ENCODE peak calls at places on chromosome 4, in six cellular contexts. A, C, O, Y, P and X are unnamed samples.

GRCh38 chr4:134935320-134935719 is 733.7 kb upstream of the PABPC4L start:
- DNase-seq in A (no peak), C (no peak), O (peak), Y (no peak), P (peak), X (peak)

GRCh38 chr4:81429607-81430006 is 42.1 kb downstream of the RASGEF1B start:
- DNase-seq in A (no peak), C (no peak), O (no peak), Y (no peak), P (no peak), X (no peak)

GRCh38 chr4:38489924-38490639 is 173.9 kb upstream of the KLF3 start:
- DNase-seq in A (peak), C (no peak), O (no peak), Y (peak), P (peak), X (peak)

GRCh38 chr4:79650794-79651431 is 242.9 kb upstream of the GK2 start:
- DNase-seq in A (peak), C (no peak), O (no peak), Y (no peak), P (peak), X (peak)

GRCh38 chr4:17758459-17758858 is 23.0 kb downstream of the FAM184B start:
- DNase-seq in A (no peak), C (no peak), O (no peak), Y (no peak), P (no peak), X (no peak)

GRCh38 chr4:1003271-1004070 is 8.0 kb upstream of the FGFRL1 start:
- DNase-seq in A (no peak), C (no peak), O (no peak), Y (no peak), P (no peak), X (no peak)

GRCh38 chr4:48681856-48682255 is 98.2 kb downstream of the FRYL start:
- DNase-seq in A (peak), C (no peak), O (no peak), Y (no peak), P (peak), X (peak)

GRCh38 chr4:7327341-7327885 is 107.3 kb downstream of the PSAPL1 start:
- DNase-seq in A (no peak), C (no peak), O (no peak), Y (no peak), P (no peak), X (no peak)

GRCh38 chr4:73066928-73067327 is 2.6 kb downstream of the COX18 start:
- DNase-seq in A (no peak), C (no peak), O (no peak), Y (no peak), P (no peak), X (no peak)
- H3K9ac ChIP-seq in A (no peak), C (no peak), O (no peak), Y (no peak), P (no peak), X (no peak)

DNA sequence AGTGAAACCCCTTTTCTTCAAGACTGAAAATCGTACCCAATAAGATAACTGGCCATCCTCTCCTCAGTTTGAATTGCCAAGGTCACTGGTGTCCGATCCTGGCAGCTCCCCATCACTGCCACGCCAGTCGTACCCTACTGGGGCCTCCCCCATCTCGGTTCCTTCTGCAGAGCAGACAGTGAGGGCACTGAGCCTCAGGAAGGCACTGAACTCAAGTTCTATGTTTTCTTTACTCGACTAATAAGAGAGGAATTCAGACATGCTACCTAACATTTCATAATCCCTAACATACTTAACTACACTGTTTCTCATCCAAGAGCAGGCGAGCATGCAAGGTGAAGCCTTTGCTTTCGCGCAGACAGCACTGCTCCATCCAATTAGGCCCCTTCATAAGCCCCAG is 23.4 kb downstream of the ZFYVE28 start:
- DNase-seq in A (peak), C (no peak), O (no peak), Y (no peak), P (no peak), X (no peak)
- H3K4me2 ChIP-seq in A (no peak), C (no peak), O (no peak), Y (no peak), P (no peak), X (peak)

GRCh38 chr4:88202443-88202842 is 44.0 kb upstream of the ABCG2 start:
- DNase-seq in A (no peak), C (no peak), O (no peak), Y (peak), P (no peak), X (no peak)
- H2AK5ac ChIP-seq in A (no peak), C (no peak), O (no peak), Y (no peak), P (no peak), X (no peak)

GRCh38 chr4:185638093-185638492 is 102.8 kb upstream of the PDLIM3 start:
- DNase-seq in A (no peak), C (no peak), O (no peak), Y (no peak), P (no peak), X (no peak)
- H3K9ac ChIP-seq in A (no peak), C (no peak), O (no peak), Y (no peak), P (no peak), X (no peak)

DNA sequence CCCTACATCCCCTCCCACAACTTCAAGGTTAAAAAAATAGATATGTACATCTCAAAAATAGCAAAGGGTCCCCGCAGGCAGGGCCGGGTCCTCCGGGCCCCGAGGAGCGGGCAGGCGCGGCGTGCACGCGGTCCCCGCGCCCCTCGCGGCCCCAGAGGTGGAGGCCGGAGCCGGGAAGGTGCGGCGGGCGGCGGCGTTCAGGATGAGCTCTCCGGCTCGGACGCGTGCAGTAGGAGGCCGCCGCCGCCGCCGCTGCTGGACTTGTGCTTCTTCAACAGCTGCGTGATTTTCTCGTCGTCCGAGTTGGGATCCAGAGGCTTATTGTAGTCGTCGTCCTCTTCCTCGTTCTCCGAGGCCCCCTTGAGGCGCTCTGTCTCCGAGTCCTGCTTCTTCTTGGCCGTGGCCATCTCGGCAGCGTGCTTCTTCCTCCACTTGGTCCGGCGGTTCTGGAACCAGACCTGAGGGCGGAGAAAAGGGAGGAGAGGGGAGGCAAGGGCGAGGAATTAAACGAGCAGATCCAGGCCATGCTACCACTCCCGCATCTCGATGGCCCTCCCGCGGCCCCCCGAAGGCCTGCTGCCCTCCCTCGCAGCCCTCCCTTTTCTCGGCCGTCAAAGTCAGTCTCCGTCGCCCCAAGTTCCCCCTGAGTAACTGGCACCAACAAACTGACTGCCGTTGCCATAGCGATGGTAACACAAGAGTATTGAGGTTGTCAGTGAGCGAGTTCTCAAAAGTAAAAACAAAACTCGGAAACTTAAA is 5.8 kb downstream of the NKX6-1 start:
- DNase-seq in A (peak), C (no peak), O (no peak), Y (peak), P (peak), X (peak)
- H3K4me2 ChIP-seq in A (peak), C (peak), O (peak), Y (peak), P (peak), X (peak)

GRCh38 chr4:3291411-3291968 is 1.3 kb upstream of the RGS12 start:
- DNase-seq in A (no peak), C (no peak), O (no peak), Y (peak), P (peak), X (no peak)

GRCh38 chr4:3294401-3295241 is 1.8 kb downstream of the RGS12 start:
- DNase-seq in A (no peak), C (no peak), O (no peak), Y (peak), P (no peak), X (peak)

GRCh38 chr4:3291969-3292570 is 751 bp upstream of the RGS12 start:
- DNase-seq in A (no peak), C (no peak), O (no peak), Y (peak), P (peak), X (peak)

GRCh38 chr4:3292571-3293409 is at the start of gene RGS12:
- DNase-seq in A (peak), C (peak), O (peak), Y (peak), P (peak), X (peak)

DNA sequence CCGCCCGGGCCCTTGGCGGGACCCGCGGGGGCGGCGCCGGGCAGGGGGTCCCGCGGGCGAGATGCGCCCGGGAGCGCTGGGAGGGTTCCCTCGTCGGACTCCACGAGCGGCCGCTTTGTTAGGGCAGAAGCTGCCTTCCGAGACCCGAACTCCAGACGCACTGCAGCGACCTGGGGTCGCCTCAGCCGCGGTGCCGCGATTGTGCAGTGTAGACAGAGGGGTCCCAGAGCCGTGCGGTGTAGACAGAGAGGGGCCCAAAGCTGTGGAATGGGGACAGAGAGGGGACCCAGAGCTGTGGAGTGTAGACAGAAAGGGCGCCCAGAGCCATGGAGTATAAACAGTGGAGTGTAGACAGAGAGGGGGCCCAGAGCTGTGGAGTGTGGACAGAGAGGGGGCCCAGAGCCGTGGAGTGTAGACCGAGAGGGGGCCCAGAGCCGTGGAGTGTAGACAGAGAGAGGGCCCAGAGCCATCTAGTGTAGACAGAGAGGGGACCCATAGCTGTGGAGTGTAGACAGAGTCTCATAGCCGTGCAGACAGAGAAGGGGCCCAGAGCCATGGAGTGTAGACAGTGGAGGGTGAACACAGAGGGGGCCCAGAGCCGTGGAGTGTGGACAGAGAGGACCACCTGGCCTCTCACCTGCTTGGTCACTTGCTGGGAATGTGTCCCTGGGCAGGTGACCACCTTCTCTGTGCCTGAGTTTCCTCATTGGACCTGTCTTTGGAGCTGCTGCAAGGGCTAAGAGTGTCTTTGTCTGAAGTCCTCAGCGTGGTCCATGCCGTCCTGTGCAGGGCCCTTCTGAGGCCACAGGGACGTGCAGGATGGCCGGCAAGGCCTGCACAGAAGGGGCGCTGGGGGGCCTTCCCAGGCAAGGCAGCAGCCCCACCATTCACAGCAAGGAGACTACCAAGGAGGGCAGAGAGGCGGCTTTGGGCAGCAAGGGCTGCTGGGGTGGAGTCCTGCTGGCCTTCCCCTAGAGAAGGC is 880 bp downstream of the RGS12 start:
- DNase-seq in A (no peak), C (no peak), O (no peak), Y (peak), P (peak), X (peak)
- H2AK5ac ChIP-seq in A (peak), C (peak), O (peak), Y (no peak), P (no peak), X (peak)

DNA sequence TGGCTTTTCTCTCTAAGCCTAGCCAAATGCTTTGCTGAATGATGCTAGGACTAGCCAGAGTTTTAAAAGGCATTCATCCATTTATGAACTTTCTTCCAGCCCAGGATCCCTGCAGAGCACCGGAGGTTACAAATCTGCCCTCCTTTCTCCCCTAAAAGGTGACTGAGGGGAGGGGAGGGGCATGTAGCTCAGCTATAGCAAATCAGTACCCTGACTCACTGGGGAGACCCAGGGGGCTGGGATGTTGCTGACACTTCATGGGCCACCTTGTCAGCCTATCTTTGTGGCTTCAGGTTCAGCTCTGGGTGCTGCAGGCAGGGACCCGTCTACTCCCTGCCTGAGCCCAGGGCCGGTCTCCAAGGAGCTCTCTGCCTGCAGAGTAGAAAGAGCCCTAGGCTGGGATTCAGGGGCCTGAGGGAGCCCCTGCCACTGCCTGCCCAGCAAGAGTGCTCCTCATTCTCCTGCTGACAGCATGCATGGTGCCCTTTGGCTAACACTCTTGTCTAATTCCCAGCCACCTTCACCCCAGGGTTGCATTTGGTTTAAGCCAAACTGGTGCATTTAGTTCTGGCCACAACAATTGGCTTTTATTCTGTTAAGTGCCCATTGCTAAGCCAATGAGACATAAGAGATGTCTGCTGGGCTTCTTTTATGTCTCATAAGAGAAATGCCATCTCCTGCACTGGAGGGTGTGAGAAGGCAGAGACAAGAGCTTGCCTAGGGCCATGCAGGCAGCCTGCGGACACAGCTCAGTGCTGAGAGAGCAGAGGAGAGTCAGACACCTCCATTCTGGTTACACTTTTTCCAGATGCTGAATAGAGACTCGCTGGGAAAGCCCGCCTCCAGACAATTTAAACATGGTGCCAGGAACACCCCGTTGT is 11.9 kb upstream of the UBA6 start:
- DNase-seq in A (no peak), C (no peak), O (no peak), Y (peak), P (peak), X (no peak)
- H3K9ac ChIP-seq in A (no peak), C (no peak), O (no peak), Y (no peak), P (no peak), X (no peak)